ENCODE peak calls at places on chromosomes 6 and 20, in seven cellular contexts. T is hepatocyte, U is neural progenitor cell, G is MM.1S, J is GM23338, W is SK-N-SH, D is OCI-LY7. L is an unnamed sample.

GRCh38 chr20:60477958-60478357 is 519.7 kb downstream of the CDH26 start:
- DNase-seq in J (no peak), U (no peak), D (no peak), W (no peak), G (no peak), T (no peak), L (no peak)

GRCh38 chr6:145529582-145529981 is 205.7 kb downstream of the EPM2A start:
- DNase-seq in W (no peak), U (no peak), J (no peak), T (no peak), G (no peak), D (no peak), L (peak)

GRCh38 chr6:90314516-90314915 is 17.9 kb upstream of the BACH2 start:
- DNase-seq in D (peak), J (no peak), W (no peak), G (no peak), U (no peak), T (no peak), L (no peak)

GRCh38 chr6:119134752-119135151 is 56.3 kb upstream of the FAM184A start:
- DNase-seq in U (no peak), J (no peak), W (no peak), G (no peak), D (no peak), T (no peak), L (no peak)

GRCh38 chr6:170049641-170050491 is 241.0 kb downstream of the DLL1 start:
- DNase-seq in U (no peak), D (no peak), J (no peak), W (peak), T (peak), G (no peak), L (no peak)

GRCh38 chr20:23441850-23442313 is 2.4 kb downstream of the CSTL1 start:
- DNase-seq in T (peak), J (peak), D (peak), G (peak), W (peak), U (peak), L (peak)

GRCh38 chr6:108406943-108407342 is 112.1 kb downstream of the AFG1L start:
- DNase-seq in D (no peak), T (peak), U (no peak), G (no peak), J (no peak), W (no peak), L (no peak)

GRCh38 chr20:42775037-42775436 is 414.7 kb downstream of the PTPRT start:
- DNase-seq in T (no peak), U (no peak), G (no peak), W (no peak), D (no peak), J (no peak), L (no peak)

GRCh38 chr6:24910331-24910849 is 25.4 kb downstream of the RIPOR2 start:
- DNase-seq in T (no peak), J (peak), W (peak), D (peak), G (no peak), U (peak), L (no peak)

GRCh38 chr6:148583631-148584030 is 163.2 kb upstream of the UST start:
- DNase-seq in W (no peak), U (no peak), G (no peak), T (no peak), J (no peak), D (no peak), L (no peak)

GRCh38 chr6:56637640-56638039 is 5.0 kb downstream of the DST start:
- DNase-seq in T (peak), W (peak), U (peak), D (peak), J (peak), G (peak), L (peak)

GRCh38 chr6:114304304-114304887 is 38.4 kb downstream of the HS3ST5 start:
- DNase-seq in G (peak), J (peak), T (peak), U (no peak), D (peak), W (no peak), L (peak)

GRCh38 chr20:1881240-1881835 is 13.9 kb upstream of the SIRPA start:
- DNase-seq in D (no peak), T (no peak), G (no peak), U (no peak), J (no peak), W (no peak), L (no peak)

GRCh38 chr6:167699141-167700036 is 127.3 kb upstream of the AFDN start:
- DNase-seq in W (no peak), G (no peak), T (peak), J (no peak), U (no peak), D (peak), L (peak)

GRCh38 chr6:26398555-26398954 is 3.5 kb upstream of the BTN3A1 start:
- DNase-seq in J (no peak), G (no peak), W (no peak), D (no peak), T (no peak), U (no peak), L (no peak)

GRCh38 chr20:46757754-46758678 is 48.6 kb downstream of the SLC2A10 start:
- DNase-seq in J (peak), W (peak), T (peak), G (peak), U (peak), D (peak), L (peak)

GRCh38 chr6:1075444-1075843 is 236.5 kb upstream of the FOXQ1 start:
- DNase-seq in D (no peak), T (no peak), J (no peak), U (no peak), G (no peak), W (no peak), L (no peak)

GRCh38 chr6:15911753-15912504 is 217.0 kb upstream of the MYLIP start:
- DNase-seq in T (no peak), G (no peak), J (peak), W (no peak), U (no peak), D (no peak), L (no peak)

GRCh38 chr20:49029203-49029602 is 16.9 kb upstream of the CSE1L start:
- DNase-seq in T (no peak), G (no peak), U (no peak), W (no peak), J (no peak), D (no peak), L (no peak)

GRCh38 chr6:75308250-75308988 is 23.8 kb upstream of the TMEM30A start:
- DNase-seq in U (no peak), J (peak), D (no peak), T (no peak), W (no peak), G (no peak), L (no peak)

GRCh38 chr20:57246008-57246407 is 20.4 kb downstream of the BMP7 start:
- DNase-seq in U (no peak), W (no peak), D (no peak), T (no peak), J (no peak), G (no peak), L (no peak)

GRCh38 chr20:57244221-57244585 is 22.2 kb downstream of the BMP7 start:
- DNase-seq in U (no peak), D (no peak), J (no peak), T (no peak), G (no peak), W (no peak), L (no peak)

GRCh38 chr20:57243480-57244220 is 22.8 kb downstream of the BMP7 start:
- DNase-seq in U (no peak), T (no peak), J (no peak), W (no peak), G (no peak), D (no peak), L (no peak)

GRCh38 chr20:57242414-57242813 is 24.0 kb downstream of the BMP7 start:
- DNase-seq in J (no peak), G (no peak), T (no peak), U (no peak), D (no peak), W (no peak), L (no peak)

GRCh38 chr20:57244627-57245214 is 21.7 kb downstream of the BMP7 start:
- DNase-seq in G (no peak), T (no peak), W (peak), J (peak), D (peak), U (peak), L (no peak)
- TF ChIP-seq EZH2phosphoT487 in G (no peak), T (no peak), W (no peak), J (no peak), D (no peak), U (no peak), L (no peak)

GRCh38 chr20:16069416-16070010 is 503.7 kb downstream of the KIF16B start:
- DNase-seq in J (no peak), G (peak), U (no peak), D (peak), T (no peak), W (no peak), L (no peak)
- TF ChIP-seq EZH2phosphoT487 in J (no peak), G (no peak), U (no peak), D (no peak), T (no peak), W (no peak), L (no peak)

GRCh38 chr6:125899726-125900182 is 56.8 kb upstream of the HINT3 start:
- DNase-seq in G (no peak), W (no peak), J (peak), U (peak), T (no peak), D (no peak), L (no peak)

GRCh38 chr6:125906158-125906998 is 50.2 kb upstream of the HINT3 start:
- DNase-seq in G (peak), J (peak), T (peak), D (peak), U (peak), W (peak), L (peak)

GRCh38 chr6:125910518-125910917 is 46.1 kb upstream of the HINT3 start:
- DNase-seq in D (no peak), J (no peak), W (no peak), U (no peak), T (no peak), G (no peak), L (peak)

DNA sequence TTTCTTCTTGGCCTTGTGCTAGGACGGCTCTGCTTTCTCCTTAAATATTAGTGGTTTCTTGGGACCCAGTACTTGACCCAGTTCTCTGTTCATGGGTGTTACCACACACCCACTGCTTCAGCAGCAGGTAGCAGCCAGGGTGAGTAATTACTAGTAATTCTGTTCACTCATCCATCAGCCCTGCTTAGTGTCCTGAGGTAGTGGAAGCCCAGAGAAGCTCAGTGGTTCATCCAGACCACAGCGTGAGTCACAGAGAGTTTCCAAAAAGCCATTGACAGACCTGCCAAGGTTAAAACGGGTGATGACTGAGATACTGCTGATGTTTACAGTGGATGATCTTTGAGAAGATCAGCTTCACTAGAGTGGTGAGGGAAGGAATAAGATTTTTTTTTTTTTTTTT is 51.7 kb upstream of the HINT3 start:
- DNase-seq in G (no peak), J (no peak), U (no peak), W (no peak), D (no peak), T (no peak), L (peak)
- TF ChIP-seq EZH2phosphoT487 in G (no peak), J (no peak), U (no peak), W (no peak), D (no peak), T (no peak), L (no peak)

DNA sequence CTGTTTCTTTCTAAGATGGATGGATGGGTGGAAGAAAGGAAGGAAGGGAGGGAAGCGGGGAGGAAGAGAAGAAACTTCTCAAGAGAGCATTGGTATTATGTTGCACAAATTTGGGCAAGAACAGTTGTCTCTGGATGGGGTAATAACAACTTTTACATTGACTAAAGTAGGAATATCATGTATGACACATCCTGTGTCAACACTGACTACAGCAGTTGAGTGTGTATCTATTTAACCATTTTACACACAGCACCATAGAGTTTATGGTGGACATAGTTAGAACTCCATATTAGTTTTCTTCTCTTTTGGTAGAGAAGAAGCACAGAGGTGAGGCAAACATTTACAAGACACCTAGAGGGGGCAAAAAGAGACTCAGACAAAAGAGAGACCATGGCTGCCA is 44.2 kb upstream of the RNF146 start:
- DNase-seq in J (no peak), G (no peak), W (no peak), T (no peak), U (no peak), D (no peak), L (peak)
- TF ChIP-seq EZH2phosphoT487 in J (no peak), G (no peak), W (no peak), T (no peak), U (no peak), D (no peak), L (no peak)

DNA sequence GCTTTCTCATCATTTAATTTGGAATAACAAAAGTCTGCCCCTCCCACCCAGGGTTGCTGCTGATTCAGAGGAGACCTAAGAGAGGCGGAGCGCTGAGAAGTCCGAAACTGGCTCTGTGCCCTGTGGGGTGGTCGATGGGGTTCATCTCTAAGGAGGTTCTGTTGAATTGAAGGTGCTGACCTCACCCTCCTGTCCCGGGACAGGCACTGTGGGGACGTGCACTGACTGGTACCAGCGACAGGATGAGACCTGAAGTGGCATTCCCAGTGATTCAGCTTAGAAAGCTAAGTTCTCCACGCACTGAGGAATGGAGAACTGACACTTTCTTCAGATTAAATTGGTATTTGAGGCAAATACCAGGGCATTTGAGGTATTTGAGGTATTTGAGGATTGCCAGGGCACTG is 1.3 kb downstream of the GUCA1B start:
- DNase-seq in T (no peak), G (no peak), W (no peak), U (peak), D (no peak), J (peak), L (peak)
- TF ChIP-seq EZH2phosphoT487 in T (no peak), G (no peak), W (no peak), U (no peak), D (no peak), J (no peak), L (no peak)

GRCh38 chr6:3523966-3524365 is 67.1 kb upstream of the SLC22A23 start:
- DNase-seq in D (no peak), G (no peak), U (peak), T (no peak), J (no peak), W (no peak), L (no peak)

GRCh38 chr6:3518356-3518841 is 61.5 kb upstream of the SLC22A23 start:
- DNase-seq in W (no peak), J (no peak), T (peak), D (no peak), U (no peak), G (no peak), L (peak)

GRCh38 chr6:3522561-3523287 is 65.9 kb upstream of the SLC22A23 start:
- DNase-seq in W (no peak), J (no peak), D (no peak), G (no peak), U (no peak), T (no peak), L (peak)

GRCh38 chr6:3523288-3523670 is 66.4 kb upstream of the SLC22A23 start:
- DNase-seq in W (no peak), T (no peak), U (no peak), G (no peak), D (no peak), J (no peak), L (no peak)

GRCh38 chr6:3520541-3521220 is 63.8 kb upstream of the SLC22A23 start:
- DNase-seq in U (no peak), T (no peak), G (no peak), J (no peak), D (no peak), W (no peak), L (no peak)
- TF ChIP-seq EZH2phosphoT487 in U (no peak), T (no peak), G (no peak), J (no peak), D (no peak), W (no peak), L (no peak)